ENCODE peak calls at places on chromosome 3, in four cellular contexts. One of them, this sample, is unnamed.

GRCh38 chr3:39166134-39166710 is 12.8 kb upstream of the CSRNP1 start:
- DNase-seq in upper lobe of left lung: no peak
- DNase-seq in left lung: no peak
- DNase-seq in IMR-90: peak; percentile 94
- DNase-seq in this sample: no peak

GRCh38 chr3:116057403-116058006 is 387.8 kb downstream of the LSAMP start:
- DNase-seq in left lung: no peak
- DNase-seq in upper lobe of left lung: no peak
- DNase-seq in IMR-90: no peak
- DNase-seq in this sample: no peak

GRCh38 chr3:141949394-141949793 is 73.0 kb downstream of the ATP1B3 start:
- DNase-seq in left lung: no peak
- DNase-seq in upper lobe of left lung: no peak
- DNase-seq in IMR-90: no peak
- DNase-seq in this sample: no peak

GRCh38 chr3:112889357-112889756 is 42.7 kb upstream of the CD200R1L start:
- DNase-seq in IMR-90: no peak
- DNase-seq in upper lobe of left lung: no peak
- DNase-seq in left lung: no peak
- DNase-seq in this sample: no peak

GRCh38 chr3:141192345-141192744 is 39.3 kb upstream of the PXYLP1 start:
- DNase-seq in upper lobe of left lung: peak; percentile 96
- DNase-seq in IMR-90: peak; percentile 91
- DNase-seq in left lung: peak; percentile 97
- DNase-seq in this sample: peak; percentile 92

GRCh38 chr3:156291269-156292123 is 171.1 kb downstream of the KCNAB1 start:
- DNase-seq in upper lobe of left lung: peak; percentile 33
- DNase-seq in IMR-90: peak; percentile 6
- DNase-seq in left lung: no peak
- DNase-seq in this sample: no peak

GRCh38 chr3:99503350-99503749 is 135.0 kb upstream of the COL8A1 start:
- DNase-seq in upper lobe of left lung: no peak
- DNase-seq in left lung: no peak
- DNase-seq in IMR-90: peak; percentile 40
- DNase-seq in this sample: no peak

GRCh38 chr3:51539291-51539891 is 872 bp downstream of the RAD54L2 start:
- DNase-seq in IMR-90: peak; percentile 85
- DNase-seq in left lung: no peak
- DNase-seq in upper lobe of left lung: peak; percentile 21
- DNase-seq in this sample: no peak

GRCh38 chr3:197224034-197224444 is 74.4 kb downstream of the DLG1 start:
- DNase-seq in left lung: no peak
- DNase-seq in IMR-90: peak; percentile 67
- DNase-seq in upper lobe of left lung: no peak
- DNase-seq in this sample: no peak

GRCh38 chr3:6262035-6262434 is 598.9 kb upstream of the GRM7 start:
- DNase-seq in upper lobe of left lung: no peak
- DNase-seq in IMR-90: no peak
- DNase-seq in left lung: no peak
- DNase-seq in this sample: no peak

DNA sequence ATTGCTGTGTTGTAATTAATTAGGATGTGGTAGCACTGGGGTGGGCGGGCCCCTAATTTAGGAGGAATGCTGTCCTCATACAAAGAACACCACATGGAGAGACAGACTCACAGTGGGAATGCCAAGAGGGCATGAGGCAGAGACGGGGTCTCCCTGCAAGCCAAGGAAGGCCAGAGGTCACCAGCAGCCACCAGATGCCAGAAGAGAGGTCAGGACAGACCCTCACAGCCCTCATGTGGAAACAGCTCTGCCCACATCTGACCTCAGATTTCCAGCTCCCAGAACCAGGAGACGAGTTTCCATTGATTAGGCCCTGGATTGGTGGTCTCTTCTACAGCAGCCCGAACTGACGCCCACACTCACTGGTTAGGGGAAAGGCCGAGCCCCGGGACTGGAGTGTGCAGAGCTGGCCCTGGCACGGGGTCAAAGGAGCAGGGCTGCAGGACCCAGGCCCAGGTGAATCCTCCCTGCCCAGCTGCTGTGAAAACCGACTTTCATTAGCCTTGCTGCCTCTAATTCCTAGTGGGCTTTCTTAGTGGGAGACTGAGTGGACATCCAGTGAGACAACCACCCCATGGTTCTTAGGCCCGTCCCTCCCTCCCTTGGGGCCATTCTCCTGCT is 43.0 kb upstream of the SLC41A3 start:
- DNase-seq in left lung: peak; percentile 58
- DNase-seq in upper lobe of left lung: peak; percentile 17
- DNase-seq in IMR-90: no peak
- DNase-seq in this sample: no peak
- H3K4me3 ChIP-seq in left lung: no peak overlapping the region
- H3K4me3 ChIP-seq in upper lobe of left lung: no peak overlapping the region
- H3K4me3 ChIP-seq in IMR-90: no peak overlapping the region
- H3K4me3 ChIP-seq in this sample: no peak overlapping the region

GRCh38 chr3:41679412-41679811 is 282.5 kb downstream of the ULK4 start:
- DNase-seq in left lung: no peak
- DNase-seq in IMR-90: peak; percentile 69
- DNase-seq in upper lobe of left lung: no peak
- DNase-seq in this sample: no peak
- H3K4me1 ChIP-seq in left lung: no peaks in the 10 kb centered on the region
- H3K4me1 ChIP-seq in IMR-90: peaks cover 14% of the 10 kb centered on the region
- H3K4me1 ChIP-seq in upper lobe of left lung: no peaks in the 10 kb centered on the region
- H3K4me1 ChIP-seq in this sample: no peaks in the 10 kb centered on the region

DNA sequence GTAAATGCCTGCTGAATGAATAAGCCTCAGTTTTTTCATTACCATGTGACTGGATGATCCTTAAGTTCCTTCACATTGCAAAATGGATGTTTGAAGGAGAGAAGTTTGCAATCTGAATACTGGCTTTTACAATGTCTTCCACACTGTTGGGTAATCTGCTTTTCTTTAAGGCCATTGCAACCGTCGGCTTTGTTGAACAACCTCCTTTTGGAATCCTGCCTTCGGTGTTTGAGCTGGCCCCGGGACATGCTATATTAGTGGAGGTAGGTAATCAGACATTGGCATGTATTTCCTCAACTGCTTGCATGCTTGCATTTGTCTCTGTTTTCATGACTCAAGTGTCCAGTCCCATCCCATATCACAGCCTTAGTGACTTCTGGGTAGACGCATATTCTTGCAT is 48.8 kb downstream of the ACAA1 start:
- DNase-seq in IMR-90: no peak
- DNase-seq in left lung: no peak
- DNase-seq in upper lobe of left lung: no peak
- DNase-seq in this sample: no peak
- H3K27ac ChIP-seq in IMR-90: no peak overlapping the region
- H3K27ac ChIP-seq in left lung: no peak overlapping the region
- H3K27ac ChIP-seq in upper lobe of left lung: no peak overlapping the region
- H3K27ac ChIP-seq in this sample: no peak overlapping the region

GRCh38 chr3:137026701-137027100 is 68.9 kb downstream of the IL20RB start:
- DNase-seq in upper lobe of left lung: no peak
- DNase-seq in IMR-90: no peak
- DNase-seq in left lung: no peak
- DNase-seq in this sample: no peak
- H3K4me3 ChIP-seq in upper lobe of left lung: no peak overlapping the region
- H3K4me3 ChIP-seq in IMR-90: no peak overlapping the region
- H3K4me3 ChIP-seq in left lung: no peak overlapping the region
- H3K4me3 ChIP-seq in this sample: no peak overlapping the region

DNA sequence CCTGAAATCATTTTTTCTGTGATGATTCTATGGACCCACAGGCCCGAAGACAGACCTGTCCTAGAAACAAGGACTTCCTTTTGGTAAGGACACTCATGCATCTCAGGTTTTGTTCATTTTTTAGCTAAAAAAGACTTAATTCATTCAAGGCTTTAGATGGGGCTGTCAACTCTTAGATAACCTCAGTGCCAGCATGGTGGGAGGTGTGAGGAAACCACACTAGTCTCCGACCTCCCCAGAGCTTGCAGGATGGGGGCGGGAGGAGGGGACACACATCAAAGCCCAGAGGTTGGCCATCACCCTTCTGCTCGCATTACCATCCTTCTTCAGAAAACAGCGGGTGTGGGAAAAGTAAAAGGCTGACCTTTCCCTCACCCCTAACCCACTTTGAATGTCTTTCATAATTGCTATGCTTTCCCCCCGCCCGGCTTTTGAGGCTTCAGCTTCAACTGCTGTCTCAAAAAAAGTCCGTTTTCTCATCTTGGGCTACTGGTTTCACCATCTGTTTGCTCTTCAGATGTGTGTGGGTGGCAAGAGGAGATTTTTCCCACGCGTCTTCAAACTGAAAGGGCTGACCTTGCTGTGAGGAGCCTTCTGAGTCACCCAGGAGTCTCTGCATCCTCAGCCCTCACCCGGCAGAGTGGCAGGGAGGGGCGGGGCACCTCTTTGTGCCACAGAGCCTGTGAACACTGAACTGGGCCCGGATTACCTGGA is 27.6 kb upstream of the CXCR6 start:
- DNase-seq in left lung: no peak
- DNase-seq in upper lobe of left lung: peak; percentile 43
- DNase-seq in IMR-90: peak; percentile 94
- DNase-seq in this sample: peak; percentile 60
- H3K4me1 ChIP-seq in left lung: no peaks in the 10 kb centered on the region
- H3K4me1 ChIP-seq in upper lobe of left lung: no peaks in the 10 kb centered on the region
- H3K4me1 ChIP-seq in IMR-90: peaks cover 6% of the 10 kb centered on the region
- H3K4me1 ChIP-seq in this sample: peaks cover 22% of the 10 kb centered on the region

DNA sequence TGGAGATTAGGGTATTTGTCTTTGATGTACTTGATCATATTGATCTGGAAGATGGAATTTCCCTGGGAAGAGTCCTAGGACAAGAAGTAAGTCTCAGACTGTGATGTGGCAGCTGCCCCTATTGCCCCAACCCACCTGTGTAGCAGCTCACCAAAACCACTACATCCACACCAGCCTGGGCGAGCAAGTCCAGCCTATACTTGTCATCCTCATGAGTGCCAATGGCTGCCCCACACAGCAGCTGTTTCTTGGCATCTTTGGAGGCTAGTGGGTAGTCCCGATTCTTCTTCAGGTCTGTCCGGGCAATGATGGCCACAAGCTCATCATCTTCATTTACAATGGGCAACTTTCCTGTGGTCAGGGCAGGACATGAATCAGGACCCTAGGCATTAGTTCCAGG is 2.7 kb downstream of the IMPDH2 start:
- DNase-seq in IMR-90: no peak
- DNase-seq in upper lobe of left lung: no peak
- DNase-seq in left lung: no peak
- DNase-seq in this sample: no peak
- H3K27ac ChIP-seq in IMR-90: no peak overlapping the region
- H3K27ac ChIP-seq in upper lobe of left lung: no peak overlapping the region
- H3K27ac ChIP-seq in left lung: no peak overlapping the region
- H3K27ac ChIP-seq in this sample: no peak overlapping the region

DNA sequence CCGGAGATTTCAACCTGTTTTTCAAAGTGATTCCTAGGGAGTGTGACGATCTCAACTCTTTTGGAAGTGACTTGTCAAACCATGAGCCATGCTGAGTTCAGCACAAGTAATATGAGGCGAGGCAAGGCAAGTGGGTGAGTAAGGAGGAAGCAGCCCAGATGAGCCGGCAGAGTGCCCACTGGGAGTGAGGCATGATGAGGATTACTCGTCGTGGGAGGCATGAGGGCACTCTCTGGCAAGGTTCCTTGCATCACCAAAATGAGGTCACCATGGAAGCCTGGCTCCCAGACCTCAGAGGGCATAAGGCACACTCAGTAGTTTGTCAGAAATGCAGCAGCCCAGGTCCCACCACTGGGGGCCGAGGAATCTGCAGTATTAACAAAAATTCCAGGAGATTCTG is 636.1 kb downstream of the MAGI1 start:
- DNase-seq in IMR-90: peak; percentile 93
- DNase-seq in upper lobe of left lung: no peak
- DNase-seq in left lung: no peak
- DNase-seq in this sample: no peak
- H3K4me3 ChIP-seq in IMR-90: no peak overlapping the region
- H3K4me3 ChIP-seq in upper lobe of left lung: no peak overlapping the region
- H3K4me3 ChIP-seq in left lung: no peak overlapping the region
- H3K4me3 ChIP-seq in this sample: no peak overlapping the region

DNA sequence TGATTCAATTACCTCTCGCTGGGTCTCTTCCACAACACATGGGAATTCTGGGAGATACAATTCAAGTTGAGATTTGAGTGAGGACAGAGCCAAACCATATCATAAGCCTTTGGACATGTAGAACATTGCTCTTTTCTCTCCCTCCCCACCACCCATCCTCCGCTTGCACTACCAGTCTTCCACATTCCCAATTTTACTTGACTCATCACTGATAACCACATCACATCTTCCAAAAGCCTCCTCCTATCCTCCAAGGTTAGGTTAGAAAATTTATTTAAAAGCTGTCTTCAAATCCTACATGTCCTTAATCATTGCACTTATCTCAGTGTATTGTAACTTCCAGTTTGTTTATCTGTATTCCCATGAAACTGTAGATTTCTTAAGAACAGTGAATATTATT is 10.4 kb downstream of the ZBED2 start:
- DNase-seq in left lung: no peak
- DNase-seq in upper lobe of left lung: no peak
- DNase-seq in IMR-90: no peak
- DNase-seq in this sample: no peak
- H3K4me1 ChIP-seq in left lung: no peaks in the 10 kb centered on the region
- H3K4me1 ChIP-seq in upper lobe of left lung: no peaks in the 10 kb centered on the region
- H3K4me1 ChIP-seq in IMR-90: peaks cover 4% of the 10 kb centered on the region
- H3K4me1 ChIP-seq in this sample: no peaks in the 10 kb centered on the region

DNA sequence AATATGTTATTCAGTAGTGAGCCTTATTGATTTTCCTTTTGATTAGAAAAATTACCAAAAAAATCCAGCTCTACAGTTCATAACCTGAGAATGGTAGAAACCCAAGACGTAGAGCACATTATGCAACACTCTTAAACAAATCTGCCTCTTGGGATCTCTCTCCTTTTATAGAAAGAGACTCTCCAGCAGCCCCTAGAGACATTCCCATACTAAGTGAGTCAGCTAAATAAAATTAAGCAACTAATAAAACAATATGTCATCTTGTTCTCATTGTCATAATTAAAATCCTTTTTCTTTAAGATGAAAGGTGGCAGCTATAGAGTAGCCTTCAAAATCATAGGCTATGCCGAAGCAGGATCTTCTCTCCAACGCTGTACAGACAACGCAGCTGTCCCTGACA is 790.1 kb downstream of the FHIT start:
- DNase-seq in upper lobe of left lung: no peak
- DNase-seq in left lung: no peak
- DNase-seq in IMR-90: no peak
- DNase-seq in this sample: no peak
- H3K27ac ChIP-seq in upper lobe of left lung: no peak overlapping the region
- H3K27ac ChIP-seq in left lung: no peak overlapping the region
- H3K27ac ChIP-seq in IMR-90: no peak overlapping the region
- H3K27ac ChIP-seq in this sample: no peak overlapping the region

GRCh38 chr3:46208167-46208704 is at the start of gene CCR1:
- DNase-seq in left lung: peak; percentile 77
- DNase-seq in upper lobe of left lung: peak; percentile 77
- DNase-seq in IMR-90: peak; percentile 10
- DNase-seq in this sample: peak; percentile 41

GRCh38 chr3:46205286-46205960 is 2.7 kb downstream of the CCR1 start:
- DNase-seq in IMR-90: no peak
- DNase-seq in left lung: no peak
- DNase-seq in upper lobe of left lung: no peak
- DNase-seq in this sample: no peak

GRCh38 chr3:46209053-46209452 is 940 bp upstream of the CCR1 start:
- DNase-seq in left lung: no peak
- DNase-seq in upper lobe of left lung: no peak
- DNase-seq in IMR-90: no peak
- DNase-seq in this sample: no peak

GRCh38 chr3:46203681-46204080 is 4.4 kb downstream of the CCR1 start:
- DNase-seq in left lung: no peak
- DNase-seq in upper lobe of left lung: no peak
- DNase-seq in IMR-90: no peak
- DNase-seq in this sample: no peak

GRCh38 chr3:46206284-46206683 is 1.8 kb downstream of the CCR1 start:
- DNase-seq in IMR-90: no peak
- DNase-seq in left lung: no peak
- DNase-seq in upper lobe of left lung: no peak
- DNase-seq in this sample: no peak
- H3K4me3 ChIP-seq in IMR-90: no peak overlapping the region
- H3K4me3 ChIP-seq in left lung: peak overlapping the region; percentile 55
- H3K4me3 ChIP-seq in upper lobe of left lung: peak overlapping the region; percentile 25
- H3K4me3 ChIP-seq in this sample: no peak overlapping the region

This sample was measured in CD8-positive, alpha-beta memory T cell.